ENCODE peak calls at places on chromosomes 4 and X, in four cellular contexts. One of them, this sample, is unnamed.

GRCh38 chr4:109576462-109576861 is 16.4 kb downstream of the MCUB start:
- DNase-seq in HL-60: no peak
- DNase-seq in GM12878: no peak
- DNase-seq in K562: peak
- DNase-seq in this sample: no peak

GRCh38 chr4:10629394-10629793 is 55.2 kb downstream of the CLNK start:
- DNase-seq in K562: no peak
- DNase-seq in HL-60: no peak
- DNase-seq in GM12878: no peak
- DNase-seq in this sample: no peak

GRCh38 chrX:20973038-20973437 is 401.2 kb upstream of the CNKSR2 start:
- DNase-seq in HL-60: no peak
- DNase-seq in GM12878: no peak
- DNase-seq in K562: no peak
- DNase-seq in this sample: no peak

GRCh38 chrX:39912126-39912525 is 185.6 kb downstream of the BCOR start:
- DNase-seq in K562: no peak
- DNase-seq in GM12878: no peak
- DNase-seq in HL-60: no peak
- DNase-seq in this sample: no peak

GRCh38 chr4:150164055-150164454 is 85.8 kb downstream of the DCLK2 start:
- DNase-seq in K562: no peak
- DNase-seq in HL-60: no peak
- DNase-seq in GM12878: no peak
- DNase-seq in this sample: no peak

GRCh38 chrX:119398974-119399771 is at the start of gene SLC25A43:
- DNase-seq in GM12878: no peak
- DNase-seq in K562: peak
- DNase-seq in HL-60: peak
- DNase-seq in this sample: peak

GRCh38 chr4:144562019-144562740 is 83.8 kb upstream of the HHIP start:
- DNase-seq in HL-60: no peak
- DNase-seq in GM12878: no peak
- DNase-seq in K562: no peak
- DNase-seq in this sample: no peak

GRCh38 chr4:41476310-41476709 is 61.6 kb upstream of the LIMCH1 start:
- DNase-seq in HL-60: no peak
- DNase-seq in GM12878: no peak
- DNase-seq in K562: no peak
- DNase-seq in this sample: no peak

GRCh38 chrX:19568422-19568821 is 53.1 kb upstream of the MAP3K15 start:
- DNase-seq in HL-60: no peak
- DNase-seq in K562: no peak
- DNase-seq in GM12878: no peak
- DNase-seq in this sample: no peak

GRCh38 chr4:158801066-158801465 is 32.2 kb downstream of the FNIP2 start:
- DNase-seq in K562: no peak
- DNase-seq in HL-60: no peak
- DNase-seq in GM12878: no peak
- DNase-seq in this sample: no peak

GRCh38 chr4:1323635-1324442 is 23.2 kb upstream of the UVSSA start:
- DNase-seq in GM12878: no peak
- DNase-seq in HL-60: no peak
- DNase-seq in K562: no peak
- DNase-seq in this sample: no peak

GRCh38 chr4:163473130-163473529 is 424 bp downstream of the TKTL2 start:
- DNase-seq in GM12878: no peak
- DNase-seq in K562: no peak
- DNase-seq in HL-60: no peak
- DNase-seq in this sample: no peak

GRCh38 chr4:101155368-101155767 is 192.0 kb downstream of the PPP3CA start:
- DNase-seq in HL-60: no peak
- DNase-seq in K562: no peak
- DNase-seq in GM12878: no peak
- DNase-seq in this sample: no peak

GRCh38 chr4:17468638-17469221 is 43.2 kb downstream of the QDPR start:
- DNase-seq in K562: peak
- DNase-seq in GM12878: no peak
- DNase-seq in HL-60: no peak
- DNase-seq in this sample: no peak

GRCh38 chr4:55613621-55614020 is 21.6 kb upstream of the PDCL2 start:
- DNase-seq in HL-60: no peak
- DNase-seq in GM12878: no peak
- DNase-seq in K562: no peak
- DNase-seq in this sample: no peak

GRCh38 chr4:165982934-165983333 is 109.9 kb downstream of the TLL1 start:
- DNase-seq in HL-60: no peak
- DNase-seq in K562: no peak
- DNase-seq in GM12878: no peak
- DNase-seq in this sample: no peak

GRCh38 chr4:24657768-24658617 is 73.6 kb upstream of the DHX15 start:
- DNase-seq in K562: no peak
- DNase-seq in HL-60: peak
- DNase-seq in GM12878: peak
- DNase-seq in this sample: peak

GRCh38 chrX:49071877-49072711 is 1.7 kb downstream of the PRAF2 start:
- DNase-seq in K562: no peak
- DNase-seq in HL-60: no peak
- DNase-seq in GM12878: no peak
- DNase-seq in this sample: no peak

GRCh38 chrX:15451913-15452312 is 41.2 kb downstream of the PIR start:
- DNase-seq in HL-60: no peak
- DNase-seq in K562: no peak
- DNase-seq in GM12878: no peak
- DNase-seq in this sample: no peak

GRCh38 chr4:112343330-112343729 is 46.2 kb downstream of the ALPK1 start:
- DNase-seq in K562: no peak
- DNase-seq in GM12878: no peak
- DNase-seq in HL-60: no peak
- DNase-seq in this sample: no peak

GRCh38 chr4:5746829-5747745 is 36.1 kb downstream of the EVC start:
- DNase-seq in HL-60: no peak
- DNase-seq in GM12878: no peak
- DNase-seq in K562: no peak
- DNase-seq in this sample: no peak

GRCh38 chrX:30261012-30261411 is 14.1 kb downstream of the MAGEB1 start:
- DNase-seq in GM12878: no peak
- DNase-seq in HL-60: no peak
- DNase-seq in K562: no peak
- DNase-seq in this sample: no peak

GRCh38 chrX:134469481-134469880 is 9.5 kb downstream of the HPRT1 start:
- DNase-seq in K562: no peak
- DNase-seq in HL-60: peak
- DNase-seq in GM12878: no peak
- DNase-seq in this sample: no peak

GRCh38 chr4:151541438-151542071 is 132.6 kb downstream of the FHIP1A start:
- DNase-seq in K562: no peak
- DNase-seq in HL-60: no peak
- DNase-seq in GM12878: no peak
- DNase-seq in this sample: no peak

GRCh38 chr4:184811484-184812180 is 14.1 kb downstream of the ACSL1 start:
- DNase-seq in HL-60: peak
- DNase-seq in GM12878: no peak
- DNase-seq in K562: no peak
- DNase-seq in this sample: no peak

GRCh38 chr4:89193828-89194227 is 82.5 kb downstream of the TIGD2 start:
- DNase-seq in HL-60: no peak
- DNase-seq in GM12878: no peak
- DNase-seq in K562: no peak
- DNase-seq in this sample: no peak

GRCh38 chrX:55006827-55007621 is 6.9 kb downstream of the APEX2 start:
- DNase-seq in HL-60: no peak
- DNase-seq in K562: no peak
- DNase-seq in GM12878: no peak
- DNase-seq in this sample: no peak

GRCh38 chrX:55007633-55008032 is 7.5 kb downstream of the APEX2 start:
- DNase-seq in HL-60: no peak
- DNase-seq in GM12878: no peak
- DNase-seq in K562: no peak
- DNase-seq in this sample: no peak

GRCh38 chrX:55014897-55015299 is 14.7 kb downstream of the APEX2 start:
- DNase-seq in GM12878: no peak
- DNase-seq in K562: peak
- DNase-seq in HL-60: no peak
- DNase-seq in this sample: no peak

GRCh38 chrX:55008571-55009358 is 8.6 kb downstream of the APEX2 start:
- DNase-seq in GM12878: no peak
- DNase-seq in HL-60: peak
- DNase-seq in K562: no peak
- DNase-seq in this sample: no peak

DNA sequence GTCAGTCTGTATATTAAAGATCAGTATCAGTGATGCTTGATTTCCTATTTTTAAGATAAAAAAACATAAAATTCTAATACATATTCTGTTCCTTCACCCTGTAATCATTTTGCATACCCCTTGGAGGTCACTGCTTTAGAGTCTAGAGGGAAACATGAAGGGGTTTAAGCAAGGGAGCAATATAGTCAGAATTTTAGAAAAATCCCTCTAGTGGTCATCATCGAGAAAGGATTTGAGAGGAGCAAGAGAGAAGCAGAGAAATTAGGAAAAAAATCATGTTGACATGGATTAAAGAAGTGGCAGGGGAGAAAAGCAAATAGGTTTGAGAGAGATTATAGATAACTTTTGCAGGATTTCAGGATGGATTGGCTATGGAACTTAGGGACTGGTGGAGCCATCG is 11.1 kb downstream of the APEX2 start:
- DNase-seq in K562: no peak
- DNase-seq in HL-60: no peak
- DNase-seq in GM12878: no peak
- DNase-seq in this sample: no peak
- TF ChIP-seq SPI1 in K562: no peak
- TF ChIP-seq SPI1 in HL-60: no peak
- TF ChIP-seq SPI1 in GM12878: no peak
- TF ChIP-seq SPI1 in this sample: no peak

DNA sequence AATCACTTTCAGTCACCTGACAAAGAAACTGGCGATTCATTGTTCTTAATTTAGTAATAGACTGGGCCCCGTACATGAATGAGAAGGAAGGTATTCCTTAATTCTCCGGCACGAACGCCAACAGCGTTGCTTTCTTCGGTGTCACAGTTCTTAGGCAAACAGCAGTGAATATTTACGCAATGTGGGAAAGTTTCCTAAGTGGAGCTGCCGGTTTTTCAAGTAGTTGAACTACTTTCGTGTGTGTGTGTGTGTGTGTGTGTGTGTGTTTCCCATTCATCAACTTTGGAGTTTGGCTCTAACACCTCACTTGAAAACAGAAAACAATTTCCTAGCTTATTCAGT is 651 bp downstream of the NXT2 start:
- DNase-seq in K562: peak
- DNase-seq in GM12878: no peak
- DNase-seq in HL-60: peak
- DNase-seq in this sample: no peak
- TF ChIP-seq SPI1 in K562: no peak
- TF ChIP-seq SPI1 in GM12878: no peak
- TF ChIP-seq SPI1 in HL-60: no peak
- TF ChIP-seq SPI1 in this sample: no peak

DNA sequence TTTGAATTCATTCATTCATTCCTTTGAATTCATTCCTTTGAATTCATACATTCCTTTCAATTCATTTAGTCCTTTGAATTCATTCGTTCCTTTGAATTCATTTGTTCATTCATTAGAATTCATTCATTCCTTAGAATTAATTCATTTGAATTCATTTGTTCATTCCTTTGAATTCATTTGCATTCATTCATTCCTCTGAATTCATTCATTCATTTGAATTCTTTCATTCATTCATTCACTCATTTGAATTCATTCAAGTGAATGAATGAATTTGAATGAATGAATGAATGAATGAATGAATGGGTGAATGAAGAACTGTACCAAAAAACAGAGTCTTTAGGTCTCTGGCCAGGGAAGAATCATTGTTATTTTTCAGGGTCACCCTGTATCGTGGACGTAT is 216.6 kb downstream of the DHRSX start:
- DNase-seq in GM12878: no peak
- DNase-seq in K562: no peak
- DNase-seq in HL-60: no peak
- DNase-seq in this sample: no peak
- TF ChIP-seq SPI1 in GM12878: no peak
- TF ChIP-seq SPI1 in K562: no peak
- TF ChIP-seq SPI1 in HL-60: no peak
- TF ChIP-seq SPI1 in this sample: no peak

GRCh38 chrX:68843992-68844391 is 15.2 kb downstream of the EFNB1 start:
- DNase-seq in GM12878: no peak
- DNase-seq in K562: no peak
- DNase-seq in HL-60: no peak
- DNase-seq in this sample: no peak

GRCh38 chrX:68848189-68848940 is 19.5 kb downstream of the EFNB1 start:
- DNase-seq in HL-60: no peak
- DNase-seq in K562: no peak
- DNase-seq in GM12878: no peak
- DNase-seq in this sample: no peak

GRCh38 chrX:68846536-68846935 is 17.7 kb downstream of the EFNB1 start:
- DNase-seq in GM12878: no peak
- DNase-seq in K562: no peak
- DNase-seq in HL-60: no peak
- DNase-seq in this sample: no peak

GRCh38 chrX:68851082-68851481 is 22.3 kb downstream of the EFNB1 start:
- DNase-seq in HL-60: no peak
- DNase-seq in K562: no peak
- DNase-seq in GM12878: no peak
- DNase-seq in this sample: no peak

GRCh38 chrX:68847172-68847571 is 18.4 kb downstream of the EFNB1 start:
- DNase-seq in GM12878: no peak
- DNase-seq in HL-60: no peak
- DNase-seq in K562: no peak
- DNase-seq in this sample: no peak
- TF ChIP-seq SPI1 in GM12878: no peak
- TF ChIP-seq SPI1 in HL-60: no peak
- TF ChIP-seq SPI1 in K562: no peak
- TF ChIP-seq SPI1 in this sample: no peak

DNA sequence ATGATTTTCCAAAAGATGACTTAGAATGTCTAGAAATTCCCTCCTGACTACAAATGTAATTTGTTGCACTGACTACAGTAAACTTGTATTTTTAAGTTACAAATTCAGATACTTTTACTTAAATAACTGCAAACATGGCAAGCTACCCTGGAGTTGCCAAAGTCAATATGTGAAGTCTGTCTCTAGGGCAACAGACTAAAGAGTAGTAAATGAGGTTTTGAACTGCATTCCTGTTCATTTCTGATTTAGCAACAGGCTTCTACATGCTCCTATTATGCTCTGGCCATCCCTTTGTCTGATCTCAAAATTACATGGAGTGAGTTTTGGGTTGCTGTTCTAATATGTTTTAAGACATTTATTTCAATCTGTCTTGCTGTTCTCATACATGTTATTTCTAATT is 26.9 kb downstream of the SH3RF1 start:
- DNase-seq in HL-60: no peak
- DNase-seq in GM12878: no peak
- DNase-seq in K562: no peak
- DNase-seq in this sample: no peak
- TF ChIP-seq SPI1 in HL-60: no peak
- TF ChIP-seq SPI1 in GM12878: no peak
- TF ChIP-seq SPI1 in K562: no peak
- TF ChIP-seq SPI1 in this sample: no peak